ENCODE peak calls at places on chromosomes 16 and 17, in seven cellular contexts. M, B, G, E, A, P and O are unnamed samples. For H3K4me1, the result is how much of the 10 kb centered on the place peaks cover.

GRCh38 chr17:74282587-74283370 is 8.7 kb downstream of the DNAI2 start:
- DNase-seq in M (no peak), B (peak), G (no peak), E (no peak), A (peak), P (no peak), O (peak)

GRCh38 chr16:87226926-87227650 is 90.1 kb downstream of the C16orf95 start:
- DNase-seq in M (no peak), B (no peak), G (peak), E (peak), A (no peak), P (no peak), O (peak)

GRCh38 chr16:2090819-2091721 is 43.3 kb downstream of the TSC2 start:
- DNase-seq in M (peak), B (no peak), G (peak), E (peak), A (peak), P (peak), O (peak)

GRCh38 chr17:58330997-58331814 is 2.6 kb upstream of the TSPOAP1 start:
- DNase-seq in M (peak), B (peak), G (no peak), E (peak), A (no peak), P (no peak), O (no peak)

GRCh38 chr16:62665269-62665668 is 629.0 kb upstream of the CDH8 start:
- DNase-seq in M (no peak), B (no peak), G (no peak), E (no peak), A (no peak), P (no peak), O (no peak)

GRCh38 chr17:16091773-16092172 is 92.1 kb downstream of the TTC19 start:
- DNase-seq in M (no peak), B (no peak), G (no peak), E (no peak), A (no peak), P (no peak), O (no peak)

GRCh38 chr16:53085539-53086450 is 31.0 kb downstream of the CHD9 start:
- DNase-seq in M (no peak), B (no peak), G (no peak), E (no peak), A (no peak), P (no peak), O (peak)

GRCh38 chr16:82055728-82056549 is 20.9 kb downstream of the HSD17B2 start:
- DNase-seq in M (no peak), B (no peak), G (no peak), E (no peak), A (no peak), P (no peak), O (no peak)

GRCh38 chr17:27888072-27888471 is 5.1 kb downstream of the LYRM9 start:
- DNase-seq in M (no peak), B (no peak), G (no peak), E (no peak), A (no peak), P (no peak), O (no peak)

GRCh38 chr17:81652901-81653771 is 3.2 kb downstream of the PDE6G start:
- DNase-seq in M (peak), B (no peak), G (no peak), E (no peak), A (no peak), P (no peak), O (no peak)

GRCh38 chr17:19342611-19343255 is 19.8 kb downstream of the B9D1 start:
- DNase-seq in M (no peak), B (no peak), G (no peak), E (no peak), A (peak), P (no peak), O (no peak)

GRCh38 chr17:45863857-45864654 is 19.4 kb downstream of the SPPL2C start:
- DNase-seq in M (no peak), B (no peak), G (no peak), E (no peak), A (no peak), P (no peak), O (no peak)

GRCh38 chr17:2241823-2242222 is 61.8 kb downstream of the SMG6 start:
- DNase-seq in M (no peak), B (no peak), G (no peak), E (no peak), A (no peak), P (no peak), O (no peak)

GRCh38 chr16:23448392-23448791 is 4.6 kb downstream of the COG7 start:
- DNase-seq in M (no peak), B (no peak), G (no peak), E (no peak), A (peak), P (no peak), O (no peak)

GRCh38 chr17:37708616-37709212 is 36.1 kb downstream of the HNF1B start:
- DNase-seq in M (no peak), B (no peak), G (no peak), E (no peak), A (peak), P (peak), O (no peak)

GRCh38 chr17:1153795-1154546 is 25.8 kb downstream of the ABR start:
- DNase-seq in M (no peak), B (no peak), G (peak), E (peak), A (peak), P (no peak), O (peak)

GRCh38 chr16:22217890-22218730 is 12.0 kb downstream of the EEF2K start:
- DNase-seq in M (peak), B (peak), G (peak), E (peak), A (peak), P (no peak), O (no peak)

GRCh38 chr17:50949128-50950001 is 83.2 kb upstream of the TOB1 start:
- DNase-seq in M (no peak), B (no peak), G (no peak), E (no peak), A (no peak), P (no peak), O (peak)

GRCh38 chr16:3866703-3867431 is 13.6 kb downstream of the CREBBP start:
- DNase-seq in M (no peak), B (no peak), G (no peak), E (no peak), A (no peak), P (no peak), O (no peak)
- H3K4me1 ChIP-seq in M (under half), B (half or more), G (under half), E (under half), A (under half), P (half or more), O (half or more)

GRCh38 chr17:77887110-77887463 is 71.4 kb upstream of the TNRC6C start:
- DNase-seq in M (no peak), B (no peak), G (no peak), E (no peak), A (no peak), P (no peak), O (no peak)
- H3K4me3 ChIP-seq in M (no peak), B (peak), G (peak), E (no peak), A (peak), P (no peak), O (peak)

DNA sequence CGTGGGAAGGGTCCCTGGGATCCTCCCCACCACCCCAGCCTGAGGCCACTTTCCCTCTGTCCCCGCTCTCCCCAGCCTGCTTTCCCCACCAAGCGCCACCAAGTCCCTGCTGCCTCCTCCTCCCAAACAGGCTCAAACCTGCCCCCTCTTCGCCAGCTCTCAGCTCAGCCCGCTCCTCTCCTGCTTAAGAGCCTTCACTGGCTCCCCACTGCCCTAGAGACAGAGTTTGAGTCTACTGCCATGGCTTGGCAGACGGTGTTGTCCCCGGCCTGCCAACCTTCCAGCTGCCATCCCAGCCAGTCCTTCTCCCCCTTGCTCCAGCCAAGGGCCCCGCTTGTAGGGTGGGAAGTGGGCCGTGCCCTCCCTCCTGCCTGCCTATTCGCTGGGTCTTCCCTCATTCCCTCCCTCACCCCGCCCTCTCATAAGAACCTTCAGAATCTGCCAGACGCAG is 11.1 kb downstream of the IL4R start:
- DNase-seq in M (no peak), B (no peak), G (no peak), E (no peak), A (no peak), P (no peak), O (no peak)
- H3K27ac ChIP-seq in M (no peak), B (no peak), G (no peak), E (no peak), A (peak), P (peak), O (peak)

GRCh38 chr17:76527430-76528111 is 9.9 kb downstream of the CYGB start:
- DNase-seq in M (peak), B (peak), G (peak), E (peak), A (no peak), P (no peak), O (no peak)

GRCh38 chr17:76529224-76529642 is 8.3 kb downstream of the CYGB start:
- DNase-seq in M (peak), B (peak), G (peak), E (peak), A (no peak), P (no peak), O (peak)

GRCh38 chr17:76528528-76529223 is 8.8 kb downstream of the CYGB start:
- DNase-seq in M (peak), B (no peak), G (peak), E (peak), A (no peak), P (no peak), O (no peak)

GRCh38 chr17:76529643-76530488 is 7.6 kb downstream of the CYGB start:
- DNase-seq in M (peak), B (peak), G (peak), E (peak), A (no peak), P (peak), O (peak)

GRCh38 chr17:76528156-76528527 is 9.4 kb downstream of the CYGB start:
- DNase-seq in M (peak), B (peak), G (peak), E (no peak), A (no peak), P (no peak), O (no peak)
- H3K4me1 ChIP-seq in M (under half), B (under half), G (half or more), E (half or more), A (under half), P (under half), O (half or more)

GRCh38 chr17:48335858-48336500 is 94.0 kb downstream of the SKAP1 start:
- DNase-seq in M (peak), B (no peak), G (no peak), E (no peak), A (peak), P (no peak), O (no peak)
- H3K4me3 ChIP-seq in M (no peak), B (no peak), G (no peak), E (no peak), A (no peak), P (no peak), O (no peak)

GRCh38 chr17:77271421-77271820 is 130.7 kb downstream of the SEC14L1 start:
- DNase-seq in M (no peak), B (no peak), G (no peak), E (no peak), A (no peak), P (no peak), O (no peak)

GRCh38 chr17:77266213-77266612 is 125.4 kb downstream of the SEC14L1 start:
- DNase-seq in M (no peak), B (no peak), G (no peak), E (no peak), A (no peak), P (no peak), O (no peak)

GRCh38 chr17:77273397-77274136 is 132.8 kb downstream of the SEC14L1 start:
- DNase-seq in M (no peak), B (no peak), G (no peak), E (no peak), A (peak), P (no peak), O (no peak)

GRCh38 chr17:77266891-77267341 is 126.1 kb downstream of the SEC14L1 start:
- DNase-seq in M (peak), B (no peak), G (no peak), E (no peak), A (no peak), P (no peak), O (no peak)

GRCh38 chr17:77269696-77270681 is 129.2 kb downstream of the SEC14L1 start:
- DNase-seq in M (no peak), B (no peak), G (no peak), E (no peak), A (no peak), P (no peak), O (no peak)
- H3K27ac ChIP-seq in M (no peak), B (no peak), G (no peak), E (no peak), A (no peak), P (no peak), O (no peak)

DNA sequence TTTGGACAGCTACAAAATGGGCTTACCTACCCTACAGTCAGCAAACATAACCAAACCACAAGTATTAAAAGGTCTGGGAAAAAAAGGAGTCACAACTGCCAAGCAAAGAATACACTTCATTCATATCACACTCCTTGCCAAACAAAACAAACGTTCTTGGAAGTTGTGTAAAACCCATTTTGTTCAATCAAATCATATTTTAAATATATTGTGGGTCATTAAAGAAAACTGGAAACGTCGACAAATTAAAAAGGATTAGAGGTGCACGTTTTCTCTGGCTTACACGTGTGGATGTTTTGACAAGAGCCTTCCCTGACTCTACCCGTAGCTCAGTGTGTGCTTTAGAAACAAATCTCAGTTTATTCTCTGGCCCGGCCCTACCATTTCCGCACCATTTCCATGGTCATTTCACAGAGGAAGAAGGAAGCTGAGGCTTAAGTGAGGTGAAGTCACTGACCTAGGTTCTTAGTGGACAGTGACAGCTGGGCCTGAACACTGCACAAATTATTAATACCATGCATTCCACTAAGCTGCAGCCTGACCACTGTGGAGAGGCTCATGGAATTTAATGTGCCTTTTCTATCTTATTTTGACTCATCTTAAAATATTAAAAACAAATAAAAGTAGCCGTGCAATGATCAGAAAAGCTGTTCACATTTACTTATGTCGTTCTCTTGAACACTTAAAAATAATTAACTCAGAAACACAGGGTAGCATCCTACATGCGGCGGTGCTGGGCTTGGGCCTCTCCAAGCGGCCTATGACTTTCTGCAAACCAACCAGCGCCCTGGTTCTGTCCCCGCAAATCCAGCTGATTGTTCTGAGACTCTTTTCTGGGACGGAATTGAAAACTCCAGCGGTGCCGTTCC is 961 bp downstream of the CEP112 start:
- DNase-seq in M (no peak), B (no peak), G (no peak), E (peak), A (peak), P (no peak), O (no peak)
- H3K4me1 ChIP-seq in M (under half), B (under half), G (under half), E (under half), A (under half), P (under half), O (under half)

DNA sequence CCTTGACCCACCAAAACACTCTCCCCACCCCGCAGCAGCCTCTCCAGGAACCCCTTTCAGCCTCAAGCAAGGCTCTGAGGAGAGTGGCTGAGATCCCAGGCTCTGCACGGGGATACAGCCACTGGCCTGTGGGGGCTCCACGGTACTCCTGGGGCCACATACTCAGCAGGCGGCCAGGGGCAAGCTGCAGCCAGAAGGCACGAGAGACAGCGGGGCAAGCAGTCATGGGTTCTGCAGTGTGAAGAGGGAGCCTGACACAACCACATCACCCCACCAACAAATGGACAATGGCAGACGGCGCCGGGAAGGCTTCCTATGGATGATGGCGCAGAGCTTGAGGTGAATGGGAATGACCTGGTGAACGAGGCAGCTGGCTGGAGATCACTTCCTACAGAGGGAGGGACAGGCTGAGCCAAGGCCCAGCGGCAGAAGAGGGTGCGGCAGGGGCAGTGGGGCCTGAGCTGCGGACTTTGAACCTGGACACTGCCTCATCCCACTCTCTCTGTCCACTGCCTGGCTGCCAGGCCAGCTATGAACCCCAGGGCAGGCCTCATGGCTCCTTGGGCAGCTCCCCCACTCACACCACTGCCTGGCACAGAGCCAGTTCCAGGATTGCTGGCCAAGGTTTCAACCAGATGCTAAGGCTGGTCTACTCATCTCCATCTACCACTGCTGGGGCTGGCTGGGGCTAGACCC is 10.8 kb upstream of the BCAR1 start:
- DNase-seq in M (no peak), B (no peak), G (peak), E (no peak), A (no peak), P (peak), O (peak)
- H3K4me3 ChIP-seq in M (no peak), B (no peak), G (no peak), E (no peak), A (no peak), P (no peak), O (no peak)

GRCh38 chr17:40075216-40076100 is 12.7 kb downstream of the THRA start:
- DNase-seq in M (peak), B (peak), G (peak), E (peak), A (peak), P (peak), O (peak)

GRCh38 chr17:40076595-40076994 is 13.8 kb downstream of the THRA start:
- DNase-seq in M (no peak), B (peak), G (peak), E (no peak), A (no peak), P (no peak), O (peak)

GRCh38 chr17:40074871-40075215 is 12.1 kb downstream of the THRA start:
- DNase-seq in M (no peak), B (no peak), G (no peak), E (peak), A (no peak), P (no peak), O (no peak)

GRCh38 chr17:40074175-40074512 is 11.4 kb downstream of the THRA start:
- DNase-seq in M (no peak), B (no peak), G (no peak), E (no peak), A (no peak), P (no peak), O (no peak)

DNA sequence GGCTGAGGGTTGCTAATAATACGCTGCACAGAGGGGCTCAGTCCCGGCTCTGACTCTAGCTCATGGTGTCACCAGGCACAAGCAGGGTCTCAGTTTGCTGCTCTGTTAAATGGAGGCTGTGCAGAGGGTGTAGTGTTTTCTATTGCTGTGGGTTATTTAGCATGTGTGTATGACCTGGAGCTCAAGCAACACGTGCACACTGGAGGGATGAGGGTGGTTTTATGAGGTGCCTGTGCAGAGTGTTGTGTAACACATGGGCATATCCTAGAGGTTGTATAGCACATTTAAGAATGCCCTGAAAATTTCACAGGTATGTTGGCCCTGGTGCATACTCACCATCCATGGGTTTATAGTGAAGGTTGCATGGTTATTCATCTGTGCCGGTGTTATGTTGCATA is 13.3 kb downstream of the THRA start:
- DNase-seq in M (no peak), B (peak), G (no peak), E (no peak), A (no peak), P (no peak), O (no peak)
- H3K27ac ChIP-seq in M (no peak), B (no peak), G (peak), E (peak), A (peak), P (peak), O (peak)

GRCh38 chr16:66927012-66927436 is 1.7 kb upstream of the RRAD start:
- DNase-seq in M (no peak), B (peak), G (peak), E (no peak), A (peak), P (no peak), O (no peak)
- H3K4me1 ChIP-seq in M (under half), B (under half), G (under half), E (under half), A (under half), P (under half), O (under half)